ENCODE peak calls at places on chromosome 3, in nine cellular contexts. One of them, this sample, is unnamed.

GRCh38 chr3:152236741-152237140 is 32.0 kb upstream of the MBNL1 start:
- DNase-seq in A549: no peak
- DNase-seq in K562: no peak
- DNase-seq in C1 segment of cervical spinal cord: no peak
- DNase-seq in stimulated activated effector memory CD8-positive, alpha-beta T cell treated with anti-CD3 and anti-CD28 coated beads, Interleukin-12 subunit alpha, Interleukin-12 subunit beta, amount 100 ng/mL, for 72 hours: no peak
- DNase-seq in BJ: peak
- DNase-seq in colonic mucosa: no peak
- DNase-seq in hypothalamus: no peak
- DNase-seq in gastrocnemius medialis: no peak
- DNase-seq in this sample: no peak

GRCh38 chr3:171455603-171456550 is 4.3 kb downstream of the TNIK start:
- DNase-seq in hypothalamus: no peak
- DNase-seq in gastrocnemius medialis: no peak
- DNase-seq in A549: no peak
- DNase-seq in BJ: no peak
- DNase-seq in colonic mucosa: no peak
- DNase-seq in C1 segment of cervical spinal cord: no peak
- DNase-seq in stimulated activated effector memory CD8-positive, alpha-beta T cell treated with anti-CD3 and anti-CD28 coated beads, Interleukin-12 subunit alpha, Interleukin-12 subunit beta, amount 100 ng/mL, for 72 hours: no peak
- DNase-seq in K562: no peak
- DNase-seq in this sample: peak

GRCh38 chr3:14771593-14772497 is 46.9 kb upstream of the FGD5 start:
- DNase-seq in K562: peak
- DNase-seq in C1 segment of cervical spinal cord: no peak
- DNase-seq in gastrocnemius medialis: no peak
- DNase-seq in stimulated activated effector memory CD8-positive, alpha-beta T cell treated with anti-CD3 and anti-CD28 coated beads, Interleukin-12 subunit alpha, Interleukin-12 subunit beta, amount 100 ng/mL, for 72 hours: peak
- DNase-seq in BJ: no peak
- DNase-seq in colonic mucosa: peak
- DNase-seq in hypothalamus: no peak
- DNase-seq in A549: no peak
- DNase-seq in this sample: peak

GRCh38 chr3:23324745-23325144 is 121.6 kb downstream of the UBE2E2 start:
- DNase-seq in gastrocnemius medialis: no peak
- DNase-seq in BJ: peak
- DNase-seq in C1 segment of cervical spinal cord: no peak
- DNase-seq in hypothalamus: no peak
- DNase-seq in K562: no peak
- DNase-seq in colonic mucosa: no peak
- DNase-seq in A549: no peak
- DNase-seq in stimulated activated effector memory CD8-positive, alpha-beta T cell treated with anti-CD3 and anti-CD28 coated beads, Interleukin-12 subunit alpha, Interleukin-12 subunit beta, amount 100 ng/mL, for 72 hours: no peak
- DNase-seq in this sample: no peak

GRCh38 chr3:106457278-106458210 is 588.7 kb upstream of the CBLB start:
- DNase-seq in K562: no peak
- DNase-seq in BJ: peak
- DNase-seq in A549: peak
- DNase-seq in hypothalamus: peak
- DNase-seq in stimulated activated effector memory CD8-positive, alpha-beta T cell treated with anti-CD3 and anti-CD28 coated beads, Interleukin-12 subunit alpha, Interleukin-12 subunit beta, amount 100 ng/mL, for 72 hours: peak
- DNase-seq in gastrocnemius medialis: peak
- DNase-seq in colonic mucosa: no peak
- DNase-seq in C1 segment of cervical spinal cord: peak
- DNase-seq in this sample: peak

GRCh38 chr3:123395235-123395634 is 53.7 kb downstream of the ADCY5 start:
- DNase-seq in hypothalamus: no peak
- DNase-seq in colonic mucosa: no peak
- DNase-seq in stimulated activated effector memory CD8-positive, alpha-beta T cell treated with anti-CD3 and anti-CD28 coated beads, Interleukin-12 subunit alpha, Interleukin-12 subunit beta, amount 100 ng/mL, for 72 hours: no peak
- DNase-seq in C1 segment of cervical spinal cord: no peak
- DNase-seq in K562: no peak
- DNase-seq in BJ: no peak
- DNase-seq in A549: no peak
- DNase-seq in gastrocnemius medialis: no peak
- DNase-seq in this sample: no peak

GRCh38 chr3:38720465-38720864 is 71.0 kb upstream of the SCN5A start:
- DNase-seq in hypothalamus: no peak
- DNase-seq in A549: no peak
- DNase-seq in gastrocnemius medialis: no peak
- DNase-seq in K562: no peak
- DNase-seq in C1 segment of cervical spinal cord: no peak
- DNase-seq in stimulated activated effector memory CD8-positive, alpha-beta T cell treated with anti-CD3 and anti-CD28 coated beads, Interleukin-12 subunit alpha, Interleukin-12 subunit beta, amount 100 ng/mL, for 72 hours: no peak
- DNase-seq in BJ: no peak
- DNase-seq in colonic mucosa: no peak
- DNase-seq in this sample: no peak

GRCh38 chr3:38645601-38646000 is 3.9 kb downstream of the SCN5A start:
- DNase-seq in K562: no peak
- DNase-seq in colonic mucosa: no peak
- DNase-seq in A549: no peak
- DNase-seq in BJ: no peak
- DNase-seq in hypothalamus: no peak
- DNase-seq in C1 segment of cervical spinal cord: no peak
- DNase-seq in gastrocnemius medialis: no peak
- DNase-seq in stimulated activated effector memory CD8-positive, alpha-beta T cell treated with anti-CD3 and anti-CD28 coated beads, Interleukin-12 subunit alpha, Interleukin-12 subunit beta, amount 100 ng/mL, for 72 hours: no peak
- DNase-seq in this sample: no peak

GRCh38 chr3:187136936-187137335 is 2.4 kb downstream of the RPL39L start:
- DNase-seq in gastrocnemius medialis: no peak
- DNase-seq in K562: no peak
- DNase-seq in A549: no peak
- DNase-seq in colonic mucosa: no peak
- DNase-seq in stimulated activated effector memory CD8-positive, alpha-beta T cell treated with anti-CD3 and anti-CD28 coated beads, Interleukin-12 subunit alpha, Interleukin-12 subunit beta, amount 100 ng/mL, for 72 hours: no peak
- DNase-seq in C1 segment of cervical spinal cord: no peak
- DNase-seq in hypothalamus: no peak
- DNase-seq in BJ: no peak
- DNase-seq in this sample: no peak

GRCh38 chr3:159605776-159606175 is 382.9 kb upstream of the IL12A start:
- DNase-seq in BJ: no peak
- DNase-seq in stimulated activated effector memory CD8-positive, alpha-beta T cell treated with anti-CD3 and anti-CD28 coated beads, Interleukin-12 subunit alpha, Interleukin-12 subunit beta, amount 100 ng/mL, for 72 hours: no peak
- DNase-seq in gastrocnemius medialis: no peak
- DNase-seq in colonic mucosa: no peak
- DNase-seq in C1 segment of cervical spinal cord: no peak
- DNase-seq in hypothalamus: no peak
- DNase-seq in K562: no peak
- DNase-seq in A549: no peak
- DNase-seq in this sample: no peak

GRCh38 chr3:127206611-127207516 is 13.9 kb downstream of the PRR23E start:
- DNase-seq in C1 segment of cervical spinal cord: no peak
- DNase-seq in K562: no peak
- DNase-seq in stimulated activated effector memory CD8-positive, alpha-beta T cell treated with anti-CD3 and anti-CD28 coated beads, Interleukin-12 subunit alpha, Interleukin-12 subunit beta, amount 100 ng/mL, for 72 hours: peak
- DNase-seq in hypothalamus: no peak
- DNase-seq in gastrocnemius medialis: no peak
- DNase-seq in A549: no peak
- DNase-seq in colonic mucosa: peak
- DNase-seq in BJ: no peak
- DNase-seq in this sample: no peak

GRCh38 chr3:38588276-38588971 is 61.1 kb downstream of the SCN5A start:
- DNase-seq in C1 segment of cervical spinal cord: no peak
- DNase-seq in K562: no peak
- DNase-seq in colonic mucosa: no peak
- DNase-seq in BJ: no peak
- DNase-seq in gastrocnemius medialis: no peak
- DNase-seq in A549: no peak
- DNase-seq in hypothalamus: no peak
- DNase-seq in stimulated activated effector memory CD8-positive, alpha-beta T cell treated with anti-CD3 and anti-CD28 coated beads, Interleukin-12 subunit alpha, Interleukin-12 subunit beta, amount 100 ng/mL, for 72 hours: no peak
- DNase-seq in this sample: no peak

GRCh38 chr3:129487183-129487867 is 41.1 kb upstream of the RHO start:
- DNase-seq in stimulated activated effector memory CD8-positive, alpha-beta T cell treated with anti-CD3 and anti-CD28 coated beads, Interleukin-12 subunit alpha, Interleukin-12 subunit beta, amount 100 ng/mL, for 72 hours: no peak
- DNase-seq in hypothalamus: no peak
- DNase-seq in C1 segment of cervical spinal cord: peak
- DNase-seq in BJ: no peak
- DNase-seq in colonic mucosa: no peak
- DNase-seq in K562: no peak
- DNase-seq in A549: no peak
- DNase-seq in gastrocnemius medialis: peak
- DNase-seq in this sample: no peak

GRCh38 chr3:32815812-32816438 is 1.9 kb upstream of the TRIM71 start:
- DNase-seq in BJ: no peak
- DNase-seq in hypothalamus: no peak
- DNase-seq in gastrocnemius medialis: no peak
- DNase-seq in stimulated activated effector memory CD8-positive, alpha-beta T cell treated with anti-CD3 and anti-CD28 coated beads, Interleukin-12 subunit alpha, Interleukin-12 subunit beta, amount 100 ng/mL, for 72 hours: no peak
- DNase-seq in A549: no peak
- DNase-seq in C1 segment of cervical spinal cord: no peak
- DNase-seq in K562: no peak
- DNase-seq in colonic mucosa: no peak
- DNase-seq in this sample: no peak

GRCh38 chr3:155241559-155241958 is 51.9 kb downstream of the STRIT1 start:
- DNase-seq in hypothalamus: no peak
- DNase-seq in stimulated activated effector memory CD8-positive, alpha-beta T cell treated with anti-CD3 and anti-CD28 coated beads, Interleukin-12 subunit alpha, Interleukin-12 subunit beta, amount 100 ng/mL, for 72 hours: no peak
- DNase-seq in gastrocnemius medialis: no peak
- DNase-seq in K562: no peak
- DNase-seq in colonic mucosa: no peak
- DNase-seq in A549: no peak
- DNase-seq in BJ: no peak
- DNase-seq in C1 segment of cervical spinal cord: no peak
- DNase-seq in this sample: no peak

GRCh38 chr3:76152028-76152427 is 366.7 kb upstream of the ZNF717 start:
- DNase-seq in BJ: no peak
- DNase-seq in colonic mucosa: no peak
- DNase-seq in K562: no peak
- DNase-seq in gastrocnemius medialis: no peak
- DNase-seq in hypothalamus: no peak
- DNase-seq in stimulated activated effector memory CD8-positive, alpha-beta T cell treated with anti-CD3 and anti-CD28 coated beads, Interleukin-12 subunit alpha, Interleukin-12 subunit beta, amount 100 ng/mL, for 72 hours: no peak
- DNase-seq in A549: no peak
- DNase-seq in C1 segment of cervical spinal cord: no peak
- DNase-seq in this sample: no peak

GRCh38 chr3:121757087-121757811 is 7.7 kb upstream of the GOLGB1 start:
- DNase-seq in stimulated activated effector memory CD8-positive, alpha-beta T cell treated with anti-CD3 and anti-CD28 coated beads, Interleukin-12 subunit alpha, Interleukin-12 subunit beta, amount 100 ng/mL, for 72 hours: no peak
- DNase-seq in gastrocnemius medialis: no peak
- DNase-seq in colonic mucosa: no peak
- DNase-seq in C1 segment of cervical spinal cord: no peak
- DNase-seq in hypothalamus: no peak
- DNase-seq in BJ: no peak
- DNase-seq in K562: no peak
- DNase-seq in A549: no peak
- DNase-seq in this sample: no peak

GRCh38 chr3:37308247-37308646 is 133.9 kb upstream of the LRRFIP2 start:
- DNase-seq in colonic mucosa: no peak
- DNase-seq in BJ: no peak
- DNase-seq in gastrocnemius medialis: no peak
- DNase-seq in A549: peak
- DNase-seq in K562: peak
- DNase-seq in stimulated activated effector memory CD8-positive, alpha-beta T cell treated with anti-CD3 and anti-CD28 coated beads, Interleukin-12 subunit alpha, Interleukin-12 subunit beta, amount 100 ng/mL, for 72 hours: no peak
- DNase-seq in C1 segment of cervical spinal cord: no peak
- DNase-seq in hypothalamus: no peak
- DNase-seq in this sample: no peak

GRCh38 chr3:195160908-195161434 is 110.0 kb downstream of the XXYLT1 start:
- DNase-seq in hypothalamus: no peak
- DNase-seq in C1 segment of cervical spinal cord: no peak
- DNase-seq in gastrocnemius medialis: no peak
- DNase-seq in stimulated activated effector memory CD8-positive, alpha-beta T cell treated with anti-CD3 and anti-CD28 coated beads, Interleukin-12 subunit alpha, Interleukin-12 subunit beta, amount 100 ng/mL, for 72 hours: no peak
- DNase-seq in K562: no peak
- DNase-seq in colonic mucosa: no peak
- DNase-seq in BJ: no peak
- DNase-seq in A549: no peak
- DNase-seq in this sample: no peak

GRCh38 chr3:22245122-22245521 is 494.1 kb upstream of the ZNF385D start:
- DNase-seq in stimulated activated effector memory CD8-positive, alpha-beta T cell treated with anti-CD3 and anti-CD28 coated beads, Interleukin-12 subunit alpha, Interleukin-12 subunit beta, amount 100 ng/mL, for 72 hours: no peak
- DNase-seq in BJ: peak
- DNase-seq in gastrocnemius medialis: peak
- DNase-seq in colonic mucosa: no peak
- DNase-seq in hypothalamus: no peak
- DNase-seq in A549: peak
- DNase-seq in C1 segment of cervical spinal cord: no peak
- DNase-seq in K562: no peak
- DNase-seq in this sample: peak